ENCODE peak calls at places on chromosome 1, in seven cellular contexts. D is IMR-90, V is lower leg skin, B is A549, M is Peyer's patch, K is HCT116, Z is GM12891. G is an unnamed sample.

GRCh38 chr1:25544819-25545218 is 1.4 kb downstream of the LDLRAP1 start:
- DNase-seq in M (no peak), V (no peak), B (no peak), K (no peak), D (no peak), Z (no peak), G (no peak)

GRCh38 chr1:225508538-225509375 is 80.9 kb upstream of the LBR start:
- DNase-seq in Z (no peak), M (no peak), K (peak; percentile 94), V (peak; percentile 47), D (peak; percentile 99), B (peak; percentile 92), G (no peak)

GRCh38 chr1:62175568-62176179 is 19.0 kb upstream of the L1TD1 start:
- DNase-seq in B (no peak), M (no peak), Z (no peak), K (peak; percentile 26), D (peak; percentile 45), V (peak; percentile 42), G (peak; percentile 32)

GRCh38 chr1:217495249-217495648 is 135.6 kb downstream of the GPATCH2 start:
- DNase-seq in B (no peak), V (no peak), Z (peak; percentile 1), D (no peak), M (no peak), K (no peak), G (no peak)

GRCh38 chr1:50419192-50419906 is 3.9 kb downstream of the DMRTA2 start:
- DNase-seq in B (no peak), D (no peak), M (no peak), Z (no peak), K (no peak), V (no peak), G (peak; percentile 28)

GRCh38 chr1:241460098-241460873 is 59.3 kb downstream of the FH start:
- DNase-seq in D (no peak), Z (no peak), M (no peak), V (no peak), B (no peak), K (no peak), G (no peak)

GRCh38 chr1:77876884-77877283 is 11.5 kb upstream of the NEXN start:
- DNase-seq in M (no peak), V (no peak), D (peak; percentile 70), Z (no peak), B (no peak), K (no peak), G (no peak)

GRCh38 chr1:225906467-225906866 is 17.5 kb upstream of the LEFTY1 start:
- DNase-seq in M (no peak), Z (no peak), D (no peak), B (no peak), K (no peak), V (no peak), G (no peak)

GRCh38 chr1:223726380-223727001 is 14.2 kb downstream of the CAPN2 start:
- DNase-seq in D (peak; percentile 98), V (peak; percentile 81), K (peak; percentile 57), Z (peak; percentile 70), M (peak; percentile 54), B (peak; percentile 93), G (peak; percentile 27)

GRCh38 chr1:203475012-203475981 is at the start of gene PRELP:
- DNase-seq in M (no peak), D (peak; percentile 16), K (no peak), B (no peak), Z (no peak), V (peak; percentile 67), G (no peak)

GRCh38 chr1:153612755-153613331 is at the start of gene S100A16:
- DNase-seq in V (peak; percentile 70), Z (no peak), B (peak; percentile 92), D (peak; percentile 61), K (peak; percentile 56), M (no peak), G (no peak)

GRCh38 chr1:156246241-156246761 is 1.6 kb downstream of the PAQR6 start:
- DNase-seq in Z (no peak), D (no peak), M (no peak), V (no peak), B (no peak), K (no peak), G (no peak)

GRCh38 chr1:24384251-24385090 is 29.1 kb downstream of the STPG1 start:
- DNase-seq in K (no peak), V (no peak), Z (peak; percentile 34), M (no peak), D (peak; percentile 86), B (no peak), G (no peak)

GRCh38 chr1:28246427-28246832 is 10.5 kb downstream of the ATP5IF1 start:
- DNase-seq in D (peak; percentile 47), K (no peak), V (no peak), M (peak; percentile 43), B (no peak), Z (no peak), G (no peak)

GRCh38 chr1:16127676-16128337 is 28.1 kb downstream of the EPHA2 start:
- DNase-seq in B (no peak), Z (no peak), D (no peak), M (no peak), K (no peak), V (no peak), G (no peak)

GRCh38 chr1:110464340-110464739 is 13.4 kb downstream of the PROK1 start:
- DNase-seq in M (no peak), D (peak; percentile 87), B (peak; percentile 20), K (no peak), V (no peak), Z (no peak), G (no peak)

DNA sequence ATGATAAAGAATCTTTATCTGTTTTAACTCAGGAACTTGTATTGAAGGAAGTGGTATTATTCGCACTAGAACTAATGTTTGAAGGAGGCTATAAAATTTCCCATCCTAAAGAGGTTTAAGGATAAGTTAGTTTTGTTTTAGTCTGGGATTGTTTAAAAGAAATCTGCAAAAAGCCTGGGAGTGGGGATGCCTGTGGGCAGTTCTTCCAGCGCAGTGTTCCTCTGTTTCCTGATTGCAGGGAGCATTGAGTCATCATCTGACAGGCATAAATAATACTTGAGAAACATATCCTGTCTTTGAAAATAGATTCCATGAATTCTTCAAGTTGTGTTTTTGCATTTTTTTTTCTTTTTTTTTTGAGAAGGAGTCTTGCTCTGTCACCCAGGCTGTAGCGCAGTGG is 350.8 kb upstream of the PTBP2 start:
- DNase-seq in B (no peak), V (no peak), D (peak; percentile 96), M (no peak), K (peak; percentile 16), Z (no peak), G (no peak)
- TF ChIP-seq POLR2A in B (no peak), V (no peak), D (no peak), M (no peak), K (no peak), Z (no peak), G (no peak)

GRCh38 chr1:234610061-234610581 is at the start of gene IRF2BP2:
- DNase-seq in D (peak; percentile 80), Z (peak; percentile 68), K (peak; percentile 63), M (peak; percentile 85), B (peak; percentile 68), V (peak; percentile 79), G (peak; percentile 90)

GRCh38 chr1:234608026-234608719 is 1.8 kb downstream of the IRF2BP2 start:
- DNase-seq in V (peak; percentile 93), K (no peak), Z (no peak), D (peak; percentile 96), M (peak; percentile 86), B (peak; percentile 83), G (peak; percentile 93)

GRCh38 chr1:234607091-234608025 is 2.6 kb downstream of the IRF2BP2 start:
- DNase-seq in K (no peak), D (no peak), V (no peak), Z (no peak), M (peak; percentile 36), B (no peak), G (peak; percentile 57)

GRCh38 chr1:234609528-234610042 is 393 bp downstream of the IRF2BP2 start:
- DNase-seq in D (no peak), V (no peak), K (no peak), B (no peak), M (no peak), Z (no peak), G (no peak)

GRCh38 chr1:234608720-234609527 is 1.1 kb downstream of the IRF2BP2 start:
- DNase-seq in Z (no peak), K (no peak), B (no peak), V (no peak), D (no peak), M (peak; percentile 50), G (peak; percentile 83)
- TF ChIP-seq POLR2A in Z (peak; percentile 63), K (no peak), B (peak; percentile 57), V (no peak), D (peak; percentile 78), M (peak; percentile 28), G (no peak)

DNA sequence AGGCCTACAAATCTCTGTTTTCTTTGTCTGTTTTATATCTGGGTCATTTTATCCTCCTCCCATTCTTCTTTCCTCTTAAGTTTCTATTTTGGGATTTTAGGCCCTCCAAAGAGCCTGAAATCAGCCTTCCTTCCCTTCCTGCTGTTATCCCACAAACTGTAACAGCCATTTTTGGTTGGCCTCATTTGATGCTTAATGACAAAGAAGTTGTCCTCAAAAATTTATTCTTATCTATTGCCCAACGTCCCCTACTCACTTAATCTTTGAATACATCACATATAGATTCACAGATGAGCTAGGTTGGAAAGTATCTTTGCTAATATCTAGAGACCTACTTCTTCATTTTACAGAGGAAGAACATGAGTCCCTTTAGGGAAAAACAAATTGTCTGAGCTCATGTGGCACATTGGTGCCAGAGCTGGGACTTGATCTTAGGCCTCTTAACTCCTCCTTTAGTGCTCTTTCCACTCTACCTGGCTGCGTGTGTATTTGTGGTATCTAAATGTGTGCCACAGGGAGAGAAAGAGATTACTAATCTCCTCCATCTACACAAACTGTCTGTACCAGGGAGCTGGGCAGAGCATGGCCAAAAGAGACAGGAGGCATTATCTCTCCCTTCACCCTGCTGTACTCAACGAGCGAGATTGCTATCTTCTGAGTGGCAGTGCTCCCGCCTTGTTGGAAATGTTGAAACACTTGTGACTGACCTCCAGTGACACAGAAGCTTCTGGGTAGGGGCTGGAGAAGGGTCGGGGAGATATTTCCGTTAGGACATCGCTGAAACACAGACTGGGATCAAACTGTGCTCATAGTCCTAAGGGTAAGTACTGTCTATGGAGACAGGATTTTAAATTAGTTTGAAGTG is 30.1 kb downstream of the RHEX start:
- DNase-seq in Z (no peak), K (no peak), V (no peak), B (no peak), M (no peak), D (no peak), G (peak; percentile 79)
- TF ChIP-seq POLR2A in Z (no peak), K (no peak), V (no peak), B (no peak), M (no peak), D (no peak), G (peak; percentile 39)

GRCh38 chr1:33258788-33259274 is 2.5 kb downstream of the ZNF362 start:
- DNase-seq in D (no peak), V (no peak), Z (no peak), K (no peak), M (no peak), B (no peak), G (no peak)
- TF ChIP-seq POLR2A in D (no peak), V (no peak), Z (no peak), K (no peak), M (no peak), B (no peak), G (no peak)